ENCODE peak calls at places on chromosomes 4 and X, in seven cellular contexts. M is K562, R is heart left ventricle, H is GM12878, Z is lower leg skin, U is tibial nerve, E is A549. F is an unnamed sample.

GRCh38 chrX:101347859-101348451 is 587 bp downstream of the TIMM8A start:
- DNase-seq in M (no peak), U (no peak), H (no peak), R (peak), Z (no peak), E (peak), F (no peak)

GRCh38 chrX:153734871-153735270 is 10.2 kb downstream of the ABCD1 start:
- DNase-seq in Z (no peak), M (no peak), H (no peak), R (no peak), E (no peak), U (no peak), F (no peak)

GRCh38 chr4:130210871-130211270 is 1114.9 kb downstream of the C4orf33 start:
- DNase-seq in E (peak), U (no peak), H (no peak), R (no peak), M (no peak), Z (no peak), F (no peak)

GRCh38 chrX:21944136-21944615 is 3.7 kb downstream of the SMS start:
- DNase-seq in Z (no peak), E (no peak), U (no peak), H (no peak), R (no peak), M (no peak), F (no peak)

GRCh38 chr4:41305486-41305885 is 48.8 kb downstream of the UCHL1 start:
- DNase-seq in M (no peak), R (no peak), Z (no peak), U (no peak), E (no peak), H (no peak), F (no peak)

GRCh38 chrX:118181030-118181429 is 64.4 kb upstream of the KLHL13 start:
- DNase-seq in Z (no peak), E (no peak), U (no peak), M (no peak), H (no peak), R (no peak), F (no peak)

GRCh38 chrX:50204364-50204899 is at the start of gene CCNB3:
- DNase-seq in U (peak), M (peak), E (peak), Z (peak), R (peak), H (peak), F (peak)

GRCh38 chrX:17413228-17413627 is 38.2 kb downstream of the NHS start:
- DNase-seq in R (no peak), M (no peak), H (no peak), U (no peak), E (peak), Z (no peak), F (no peak)

GRCh38 chr4:139872274-139872673 is 206.7 kb downstream of the MGST2 start:
- DNase-seq in Z (no peak), U (no peak), M (no peak), E (peak), R (no peak), H (no peak), F (no peak)

GRCh38 chrX:19040373-19040772 is 56.5 kb upstream of the PHKA2 start:
- DNase-seq in Z (no peak), H (no peak), R (no peak), E (no peak), M (no peak), U (no peak), F (no peak)

GRCh38 chr4:29277381-29277780 is 1442.8 kb upstream of the PCDH7 start:
- DNase-seq in E (no peak), Z (no peak), R (no peak), M (no peak), H (no peak), U (no peak), F (no peak)

GRCh38 chr4:7742807-7743158 is 196.9 kb downstream of the AFAP1 start:
- DNase-seq in U (no peak), R (no peak), H (no peak), M (no peak), Z (no peak), E (no peak), F (no peak)

GRCh38 chrX:63918611-63919010 is 133.6 kb upstream of the ARHGEF9 start:
- DNase-seq in Z (no peak), U (no peak), E (peak), M (no peak), R (no peak), H (no peak), F (no peak)

GRCh38 chr4:186541801-186542200 is 13.6 kb downstream of the MTNR1A start:
- DNase-seq in R (no peak), U (no peak), Z (no peak), M (no peak), E (no peak), H (no peak), F (no peak)

GRCh38 chr4:167622481-167623240 is 388.4 kb upstream of the SPOCK3 start:
- DNase-seq in R (no peak), E (peak), M (peak), H (no peak), U (no peak), Z (no peak), F (no peak)

GRCh38 chrX:53253293-53254020 is 27.9 kb downstream of the IQSEC2 start:
- DNase-seq in M (peak), U (no peak), H (no peak), Z (no peak), E (no peak), R (no peak), F (no peak)

GRCh38 chr4:154560824-154561231 is 2.0 kb upstream of the FGB start:
- DNase-seq in H (no peak), U (no peak), Z (no peak), R (no peak), E (peak), M (no peak), F (no peak)

GRCh38 chr4:30828290-30828926 is 108.2 kb downstream of the PCDH7 start:
- DNase-seq in E (no peak), U (no peak), R (no peak), H (no peak), Z (no peak), M (no peak), F (no peak)

GRCh38 chrX:43970528-43970927 is 2.7 kb downstream of the NDP start:
- DNase-seq in E (peak), Z (no peak), M (no peak), R (no peak), H (no peak), U (no peak), F (no peak)

GRCh38 chr4:37516057-37516775 is 170.0 kb downstream of the RELL1 start:
- DNase-seq in R (no peak), Z (no peak), M (no peak), U (no peak), H (no peak), E (no peak), F (no peak)

GRCh38 chrX:370963-371745 is 15.6 kb downstream of the PPP2R3B start:
- DNase-seq in H (no peak), M (no peak), E (no peak), Z (no peak), U (no peak), R (no peak), F (peak)

GRCh38 chr4:67678612-67679011 is 22.3 kb downstream of the UBA6 start:
- DNase-seq in H (no peak), U (no peak), R (no peak), E (no peak), Z (no peak), M (no peak), F (no peak)

GRCh38 chr4:102168580-102168979 is 176.7 kb downstream of the SLC39A8 start:
- DNase-seq in U (no peak), E (no peak), M (no peak), H (no peak), Z (no peak), R (no peak), F (no peak)

GRCh38 chr4:176270669-176271068 is 1.6 kb upstream of the ASB5 start:
- DNase-seq in M (no peak), Z (no peak), E (peak), H (no peak), U (no peak), R (no peak), F (no peak)

GRCh38 chr4:94451669-94452475 is at the start of gene PDLIM5:
- DNase-seq in R (peak), H (peak), E (peak), M (peak), U (peak), Z (peak), F (peak)
- TF ChIP-seq POLR2A in R (no peak), H (peak), E (peak), M (peak), U (peak), Z (no peak), F (peak)

GRCh38 chr4:144695721-144696120 is 49.8 kb downstream of the HHIP start:
- DNase-seq in U (no peak), E (no peak), M (no peak), H (no peak), Z (no peak), R (no peak), F (no peak)
- TF ChIP-seq POLR2A in U (no peak), E (no peak), M (no peak), H (no peak), Z (no peak), R (no peak), F (no peak)

DNA sequence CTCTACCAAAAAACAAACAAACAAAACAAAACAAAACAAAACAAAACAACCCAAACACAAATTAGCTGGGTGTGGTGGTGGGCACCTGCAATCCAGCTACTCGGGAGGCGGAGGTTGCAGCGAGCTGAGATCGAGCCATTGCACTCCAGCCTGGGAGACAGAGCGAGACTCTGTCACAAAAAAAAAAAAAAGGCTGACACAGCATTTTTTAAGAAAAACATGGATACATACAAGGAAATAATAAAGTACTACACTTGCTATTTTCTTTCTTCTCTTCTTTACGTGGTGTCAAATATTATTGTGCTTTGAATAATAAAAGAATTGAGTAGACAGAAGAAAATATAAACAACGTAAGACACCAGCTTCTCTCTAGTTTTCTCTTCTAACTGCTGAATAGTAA is 73.9 kb downstream of the TEX11 start:
- DNase-seq in R (no peak), M (no peak), E (no peak), Z (no peak), U (no peak), H (no peak), F (no peak)
- TF ChIP-seq POLR2A in R (no peak), M (no peak), E (no peak), Z (no peak), U (no peak), H (no peak), F (no peak)

GRCh38 chr4:55545681-55546632 is 752 bp downstream of the CLOCK start:
- DNase-seq in Z (peak), H (no peak), U (peak), R (peak), E (peak), M (peak), F (peak)

GRCh38 chr4:55546633-55547460 is at the start of gene CLOCK:
- DNase-seq in U (peak), R (peak), Z (peak), H (no peak), M (peak), E (peak), F (peak)

GRCh38 chr4:55545133-55545532 is 1.6 kb downstream of the CLOCK start:
- DNase-seq in M (peak), H (no peak), Z (no peak), E (no peak), R (no peak), U (no peak), F (no peak)

GRCh38 chr4:55547918-55548317 is 1.2 kb upstream of the CLOCK start:
- DNase-seq in H (no peak), Z (no peak), R (no peak), U (no peak), M (no peak), E (no peak), F (no peak)

GRCh38 chr4:55547461-55547770 is 707 bp upstream of the CLOCK start:
- DNase-seq in M (no peak), U (no peak), E (no peak), R (no peak), H (no peak), Z (no peak), F (peak)
- TF ChIP-seq POLR2A in M (no peak), U (no peak), E (no peak), R (no peak), H (no peak), Z (no peak), F (no peak)

DNA sequence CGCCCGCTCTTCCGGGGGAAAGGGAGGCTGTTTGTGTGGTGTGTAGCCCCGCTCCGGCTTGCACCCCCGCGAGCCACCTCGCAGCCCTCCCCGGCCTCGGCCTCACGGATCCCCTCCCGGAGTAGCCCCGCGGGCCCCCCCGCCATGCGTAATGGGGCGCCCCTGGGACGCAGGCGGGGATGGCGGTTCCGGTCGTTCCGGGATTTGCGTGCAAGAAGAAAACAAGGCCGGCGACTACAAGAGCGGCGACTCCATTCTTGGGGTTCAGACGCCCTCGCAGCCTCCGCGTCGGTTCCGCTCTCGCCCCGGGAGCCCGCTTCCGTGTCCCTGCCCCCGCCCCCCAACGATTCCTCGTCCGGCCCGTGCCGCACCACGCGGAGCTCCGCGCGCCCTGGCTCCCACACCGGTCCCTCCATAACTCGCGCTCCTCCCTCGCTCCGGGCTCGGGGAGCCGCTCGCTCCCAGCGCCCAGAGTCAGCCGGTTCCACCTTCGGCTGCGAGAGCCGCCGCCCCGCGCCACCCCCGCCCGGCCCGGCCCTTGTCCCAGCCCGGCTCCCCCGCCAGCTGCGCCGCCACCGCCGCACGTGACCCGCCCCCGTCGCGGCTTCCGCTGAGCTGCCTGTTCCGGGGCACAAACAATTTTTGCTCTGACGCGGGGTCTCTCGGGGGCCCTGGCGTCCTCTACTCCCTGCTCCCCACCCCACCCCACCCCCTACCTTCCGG is 78.7 kb upstream of the BCOR start:
- DNase-seq in R (peak), Z (no peak), M (peak), U (no peak), H (no peak), E (peak), F (peak)
- TF ChIP-seq POLR2A in R (no peak), Z (no peak), M (peak), U (peak), H (peak), E (no peak), F (no peak)

GRCh38 chr4:1562371-1562770 is 121.7 kb downstream of the FAM53A start:
- DNase-seq in Z (no peak), H (no peak), E (no peak), M (no peak), U (no peak), R (no peak), F (no peak)
- TF ChIP-seq POLR2A in Z (no peak), H (no peak), E (no peak), M (no peak), U (no peak), R (no peak), F (no peak)

GRCh38 chr4:145179201-145179860 is 1.1 kb downstream of the OTUD4 start:
- DNase-seq in E (peak), U (peak), Z (peak), R (peak), M (peak), H (peak), F (peak)
- TF ChIP-seq POLR2A in E (no peak), U (peak), Z (no peak), R (no peak), M (peak), H (peak), F (no peak)

GRCh38 chrX:24696241-24696640 is 2.5 kb downstream of the POLA1 start:
- DNase-seq in M (no peak), E (no peak), U (no peak), Z (no peak), R (no peak), H (no peak), F (no peak)

GRCh38 chrX:24694825-24695224 is 1.1 kb downstream of the POLA1 start:
- DNase-seq in E (no peak), M (peak), H (no peak), Z (no peak), R (no peak), U (no peak), F (no peak)

GRCh38 chrX:24692305-24692704 is 1.4 kb upstream of the POLA1 start:
- DNase-seq in U (no peak), E (no peak), R (no peak), Z (no peak), M (peak), H (no peak), F (no peak)

DNA sequence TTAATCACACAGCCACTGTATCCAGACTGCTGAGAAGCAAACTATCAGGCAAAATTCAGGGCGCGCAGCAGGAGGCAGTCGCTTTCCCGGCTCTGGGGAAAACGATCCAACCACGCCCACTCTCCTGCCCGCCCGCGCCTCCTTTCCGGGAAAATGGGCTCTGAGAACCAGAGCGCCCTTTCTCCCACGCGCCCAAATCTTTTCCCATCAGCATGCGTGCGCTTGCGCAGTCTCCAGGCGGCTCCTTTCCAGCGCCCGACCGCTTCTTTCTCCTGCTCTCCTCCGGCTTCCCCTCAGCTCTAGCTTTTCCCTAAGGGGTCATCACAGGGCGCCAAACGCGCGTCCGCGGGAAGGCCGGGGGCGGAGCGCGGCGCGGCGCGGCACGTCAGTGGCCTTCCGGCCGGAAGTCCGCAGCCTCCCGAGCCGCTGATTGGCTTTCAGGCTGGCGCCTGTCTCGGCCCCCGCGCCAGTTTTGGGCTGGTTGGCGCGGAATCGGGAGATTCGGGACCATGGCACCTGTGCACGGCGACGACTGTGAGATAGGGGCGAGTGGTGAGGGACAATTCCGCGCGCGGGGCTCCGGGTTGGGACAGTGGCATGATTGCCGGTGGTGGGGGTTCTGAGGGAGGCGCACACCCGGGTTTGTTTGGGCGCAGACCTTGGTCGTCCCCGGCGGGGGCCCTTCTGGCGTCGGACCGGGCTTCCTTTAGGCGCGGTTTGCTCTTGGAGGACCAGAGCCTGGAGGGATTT is at the start of gene POLA1:
- DNase-seq in R (peak), Z (peak), U (peak), E (peak), M (peak), H (peak), F (peak)
- TF ChIP-seq POLR2A in R (no peak), Z (no peak), U (peak), E (peak), M (peak), H (peak), F (no peak)

DNA sequence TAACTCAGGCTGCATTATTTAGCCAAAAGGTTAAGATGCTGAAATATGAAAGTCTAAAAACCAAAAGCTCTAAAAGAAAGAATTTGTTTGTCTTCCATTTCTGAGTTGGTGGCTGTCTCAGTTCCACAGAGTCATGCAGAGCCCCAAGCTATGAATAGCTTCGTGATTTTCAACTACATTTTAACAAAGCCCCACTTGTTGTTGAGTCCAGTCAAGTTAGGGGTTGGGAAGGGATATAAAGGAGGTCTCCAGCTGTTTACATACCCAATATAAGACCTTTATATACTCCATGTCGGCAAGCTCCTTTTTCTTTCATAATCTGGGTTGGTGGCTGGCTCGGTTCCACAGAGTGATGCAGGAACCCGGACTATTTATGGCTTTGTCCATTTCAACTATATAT is 924.6 kb upstream of the PRKX start:
- DNase-seq in H (no peak), E (no peak), R (no peak), U (no peak), M (no peak), Z (no peak), F (no peak)
- TF ChIP-seq POLR2A in H (no peak), E (no peak), R (no peak), U (no peak), M (no peak), Z (no peak), F (no peak)

GRCh38 chrX:26574208-26574607 is 358.2 kb downstream of the MAGEB5 start:
- DNase-seq in E (no peak), H (no peak), U (no peak), M (no peak), Z (no peak), R (no peak), F (no peak)
- TF ChIP-seq POLR2A in E (no peak), H (no peak), U (no peak), M (no peak), Z (no peak), R (no peak), F (no peak)

F was measured in spleen.